ENCODE peak calls at places on chromosomes 5 and 9, in eight cellular contexts. P is psoas muscle; Q is GM13976; I is cardiac muscle cell; Z is nephron progenitor cell; B is CD4-positive, alpha-beta T cell; T is GM13977; Y is RWPE1. A is an unnamed sample.

GRCh38 chr5:132776077-132776931 is 735 bp downstream of the SEPTIN8 start:
- DNase-seq in P (peak), Q (peak), I (peak), Z (peak), B (no peak), T (no peak), Y (peak), A (no peak)

GRCh38 chr5:34571380-34572041 is 84.6 kb upstream of the RAI14 start:
- DNase-seq in P (no peak), Q (no peak), I (peak), Z (no peak), B (no peak), T (no peak), Y (no peak), A (no peak)

GRCh38 chr9:69324549-69325401 is at the start of gene ENTREP1:
- DNase-seq in P (peak), Q (peak), I (peak), Z (peak), B (no peak), T (peak), Y (peak), A (peak)

GRCh38 chr5:165914462-165914861 is 2377.0 kb upstream of the WWC1 start:
- DNase-seq in P (no peak), Q (no peak), I (no peak), Z (no peak), B (no peak), T (no peak), Y (no peak), A (no peak)

GRCh38 chr9:94511134-94511942 is 43.5 kb upstream of the PCAT7 start:
- DNase-seq in P (no peak), Q (no peak), I (peak), Z (no peak), B (no peak), T (no peak), Y (no peak), A (no peak)

GRCh38 chr9:128551652-128552152 is 685 bp upstream of the SPTAN1 start:
- DNase-seq in P (no peak), Q (no peak), I (no peak), Z (no peak), B (no peak), T (no peak), Y (no peak), A (no peak)

GRCh38 chr9:135074354-135075233 is 12.9 kb upstream of the OLFM1 start:
- DNase-seq in P (no peak), Q (no peak), I (no peak), Z (no peak), B (no peak), T (no peak), Y (no peak), A (no peak)

GRCh38 chr9:35431467-35431866 is 58.4 kb upstream of the RUSC2 start:
- DNase-seq in P (no peak), Q (no peak), I (no peak), Z (no peak), B (no peak), T (no peak), Y (no peak), A (no peak)

GRCh38 chr5:127634007-127634406 is 14.9 kb upstream of the CTXN3 start:
- DNase-seq in P (no peak), Q (no peak), I (no peak), Z (no peak), B (no peak), T (no peak), Y (no peak), A (no peak)

GRCh38 chr9:79812507-79813261 is 240.9 kb downstream of the TLE4 start:
- DNase-seq in P (no peak), Q (no peak), I (no peak), Z (no peak), B (no peak), T (peak), Y (no peak), A (no peak)

GRCh38 chr9:6549106-6549505 is 96.4 kb downstream of the GLDC start:
- DNase-seq in P (no peak), Q (no peak), I (peak), Z (no peak), B (no peak), T (no peak), Y (no peak), A (no peak)

GRCh38 chr9:114172981-114173833 is 17.9 kb downstream of the COL27A1 start:
- DNase-seq in P (no peak), Q (no peak), I (peak), Z (no peak), B (no peak), T (no peak), Y (peak), A (no peak)

GRCh38 chr5:128264567-128264966 is 181.0 kb downstream of the SLC12A2 start:
- DNase-seq in P (no peak), Q (no peak), I (no peak), Z (no peak), B (no peak), T (no peak), Y (no peak), A (no peak)

GRCh38 chr5:71475788-71476384 is 20.4 kb downstream of the BDP1 start:
- DNase-seq in P (no peak), Q (peak), I (peak), Z (no peak), B (no peak), T (peak), Y (peak), A (no peak)

GRCh38 chr5:18088020-18088579 is 453.8 kb downstream of the TAF11L14 start:
- DNase-seq in P (no peak), Q (no peak), I (no peak), Z (no peak), B (no peak), T (no peak), Y (no peak), A (no peak)

GRCh38 chr9:21616082-21616778 is 134.1 kb upstream of the IFNE start:
- DNase-seq in P (no peak), Q (no peak), I (peak), Z (no peak), B (no peak), T (no peak), Y (peak), A (no peak)

GRCh38 chr5:141714542-141715303 is 32.7 kb upstream of the ARAP3 start:
- DNase-seq in P (no peak), Q (no peak), I (peak), Z (no peak), B (no peak), T (no peak), Y (peak), A (no peak)

GRCh38 chr5:36417221-36417620 is 115.5 kb upstream of the RANBP3L start:
- DNase-seq in P (no peak), Q (no peak), I (no peak), Z (no peak), B (no peak), T (no peak), Y (no peak), A (no peak)

GRCh38 chr5:94618029-94618492 is 343 bp downstream of the KIAA0825 start:
- DNase-seq in P (peak), Q (peak), I (peak), Z (peak), B (peak), T (peak), Y (peak), A (peak)

GRCh38 chr5:16970260-16970659 is 34.2 kb upstream of the MYO10 start:
- DNase-seq in P (no peak), Q (no peak), I (no peak), Z (no peak), B (no peak), T (no peak), Y (no peak), A (no peak)

GRCh38 chr5:157947156-157947555 is 88.2 kb upstream of the CLINT1 start:
- DNase-seq in P (no peak), Q (no peak), I (no peak), Z (no peak), B (no peak), T (no peak), Y (no peak), A (no peak)

GRCh38 chr9:96453625-96454024 is 3.7 kb downstream of the HABP4 start:
- DNase-seq in P (no peak), Q (no peak), I (peak), Z (no peak), B (no peak), T (peak), Y (peak), A (no peak)

GRCh38 chr5:135034963-135035677 is 1.1 kb upstream of the PITX1 start:
- DNase-seq in P (peak), Q (no peak), I (no peak), Z (no peak), B (no peak), T (no peak), Y (no peak), A (no peak)

GRCh38 chr5:168992687-168993086 is 308.3 kb downstream of the SLIT3 start:
- DNase-seq in P (no peak), Q (no peak), I (no peak), Z (peak), B (no peak), T (no peak), Y (no peak), A (no peak)

GRCh38 chr9:35914307-35914807 is 5.1 kb downstream of the SPAAR start:
- DNase-seq in P (peak), Q (no peak), I (peak), Z (peak), B (no peak), T (no peak), Y (no peak), A (no peak)

GRCh38 chr9:120914953-120915352 is 11.6 kb downstream of the TRAF1 start:
- DNase-seq in P (no peak), Q (no peak), I (no peak), Z (no peak), B (no peak), T (no peak), Y (peak), A (no peak)

GRCh38 chr5:7391215-7391614 is 4.7 kb upstream of the ADCY2 start:
- DNase-seq in P (no peak), Q (no peak), I (no peak), Z (no peak), B (no peak), T (no peak), Y (no peak), A (no peak)

GRCh38 chr5:117829646-117830045 is 1158.7 kb downstream of the DTWD2 start:
- DNase-seq in P (no peak), Q (no peak), I (no peak), Z (peak), B (no peak), T (no peak), Y (no peak), A (no peak)

GRCh38 chr5:93421498-93421897 is 159.5 kb downstream of the NR2F1-AS1 start:
- DNase-seq in P (no peak), Q (no peak), I (peak), Z (no peak), B (no peak), T (no peak), Y (no peak), A (no peak)

GRCh38 chr9:14314929-14315753 is 1.2 kb upstream of the NFIB start:
- DNase-seq in P (peak), Q (peak), I (peak), Z (peak), B (no peak), T (peak), Y (peak), A (peak)

GRCh38 chr5:74281191-74281590 is 359.3 kb downstream of the ENC1 start:
- DNase-seq in P (no peak), Q (no peak), I (no peak), Z (no peak), B (no peak), T (no peak), Y (no peak), A (no peak)

GRCh38 chr9:93658184-93658925 is 82.0 kb downstream of the PHF2 start:
- DNase-seq in P (peak), Q (no peak), I (no peak), Z (no peak), B (no peak), T (no peak), Y (no peak), A (no peak)

GRCh38 chr5:170440771-170441370 is 51.7 kb upstream of the KCNMB1 start:
- DNase-seq in P (no peak), Q (no peak), I (no peak), Z (no peak), B (no peak), T (no peak), Y (no peak), A (no peak)

GRCh38 chr9:1366300-1366699 is 316.1 kb downstream of the DMRT2 start:
- DNase-seq in P (no peak), Q (no peak), I (no peak), Z (no peak), B (no peak), T (no peak), Y (no peak), A (no peak)

DNA sequence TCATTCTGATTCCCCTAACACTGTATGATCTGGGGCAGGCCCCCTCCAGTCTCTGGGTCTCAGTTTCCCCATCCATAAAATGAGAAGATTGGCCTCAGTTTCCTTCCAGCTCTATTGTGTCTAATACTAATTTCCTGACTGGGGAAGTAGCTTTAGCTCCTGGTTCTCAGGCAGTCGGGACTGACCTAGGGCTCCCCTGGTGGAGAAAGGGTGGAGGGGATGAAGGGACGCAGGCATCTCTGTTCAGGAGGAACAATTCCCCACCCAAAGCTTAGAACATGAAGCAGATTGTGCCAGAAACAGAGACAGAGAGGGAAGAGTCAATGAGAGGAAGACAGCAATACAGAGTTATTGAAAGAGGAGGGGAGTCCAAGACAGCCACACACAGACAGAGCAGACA is 14.2 kb upstream of the PTGS1 start:
- DNase-seq in P (no peak), Q (no peak), I (no peak), Z (no peak), B (no peak), T (no peak), Y (no peak), A (no peak)
- TF ChIP-seq CTCF in P (no peak), Q (no peak), I (peak), Z (peak), B (no peak), T (peak), Y (no peak), A (no peak)

DNA sequence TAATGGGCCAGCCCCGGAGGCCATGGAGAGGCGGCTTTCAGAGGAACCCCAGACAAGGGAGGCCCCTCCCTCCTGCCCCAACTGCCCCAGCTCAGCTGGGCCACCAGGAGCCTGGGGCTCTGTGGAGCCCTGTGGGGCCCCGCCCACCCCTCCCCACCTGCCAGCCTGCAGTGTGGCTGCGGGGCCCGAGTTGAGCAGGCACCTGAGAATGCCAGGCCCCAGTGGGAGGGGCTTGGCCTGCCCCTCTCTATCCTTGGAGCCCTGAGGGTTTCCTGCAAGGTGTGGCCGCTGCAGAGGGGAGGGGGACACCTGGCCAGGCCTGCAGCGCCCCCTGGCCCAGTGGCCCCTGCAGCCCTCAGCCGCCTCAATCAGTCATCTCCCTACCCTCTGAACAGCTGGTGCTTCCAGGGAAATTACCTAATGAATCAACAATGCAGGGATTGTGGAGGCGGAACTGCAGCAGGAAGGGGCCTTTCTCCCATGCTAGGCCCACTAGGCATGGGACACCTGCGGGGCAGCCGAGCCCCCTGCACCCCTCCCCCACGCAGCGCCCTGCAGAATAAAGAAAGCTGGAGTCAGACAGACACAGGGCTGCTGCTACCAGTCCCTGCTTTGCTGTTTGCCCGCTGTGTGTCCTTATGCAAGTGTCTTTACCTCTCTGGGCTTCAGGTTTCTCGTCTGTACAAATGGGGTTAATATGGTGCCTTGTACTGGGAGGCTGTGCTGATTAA is 48.0 kb downstream of the LMX1B start:
- DNase-seq in P (no peak), Q (no peak), I (peak), Z (no peak), B (no peak), T (no peak), Y (peak), A (no peak)
- TF ChIP-seq CTCF in P (no peak), Q (no peak), I (no peak), Z (no peak), B (no peak), T (no peak), Y (no peak), A (no peak)

DNA sequence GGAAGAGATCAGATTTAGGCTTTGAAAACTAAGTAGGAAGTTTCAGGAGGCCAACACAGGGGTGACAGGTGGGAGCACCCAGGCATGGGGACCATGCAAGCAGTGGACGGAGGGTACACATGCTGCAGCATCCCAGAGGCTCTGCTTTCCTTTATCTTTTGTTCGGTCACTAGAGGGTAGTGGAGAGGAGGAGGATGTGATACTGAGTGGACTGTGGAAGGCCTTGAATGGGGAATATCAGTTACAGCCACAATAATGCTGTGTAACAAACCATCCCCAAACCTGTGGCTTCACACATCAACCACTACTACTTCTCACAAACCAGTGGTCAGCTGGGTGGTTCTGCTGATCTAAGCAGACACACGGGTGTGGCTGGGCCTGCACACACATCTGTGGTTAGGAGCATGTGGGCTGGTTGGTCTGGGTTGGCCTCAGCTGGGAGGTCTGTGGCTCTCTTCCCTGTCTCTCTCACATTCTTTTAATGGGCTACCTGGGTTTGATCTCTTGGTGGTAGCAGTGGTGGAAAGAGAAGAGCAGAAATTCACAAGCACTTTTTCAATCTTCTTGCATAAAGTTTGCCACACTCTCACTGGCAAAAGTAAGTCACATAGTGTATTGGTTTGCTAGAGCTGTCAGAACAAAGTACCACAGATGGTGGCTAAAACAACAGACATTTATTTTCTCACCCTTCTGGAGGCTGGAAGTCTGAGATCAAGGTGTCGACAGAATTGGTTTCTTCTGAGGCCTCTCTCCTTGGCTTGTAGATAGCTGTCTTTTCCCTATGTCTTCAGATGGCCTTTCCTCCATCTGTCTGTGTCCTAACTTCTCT is 238.7 kb downstream of the AGTPBP1 start:
- DNase-seq in P (no peak), Q (no peak), I (no peak), Z (no peak), B (no peak), T (no peak), Y (no peak), A (no peak)
- TF ChIP-seq CTCF in P (no peak), Q (no peak), I (no peak), Z (no peak), B (no peak), T (no peak), Y (no peak), A (no peak)

GRCh38 chr9:4117835-4118610 is 181.8 kb downstream of the GLIS3 start:
- DNase-seq in P (peak), Q (peak), I (no peak), Z (no peak), B (peak), T (peak), Y (no peak), A (no peak)
- TF ChIP-seq CTCF in P (no peak), Q (peak), I (peak), Z (no peak), B (peak), T (peak), Y (peak), A (no peak)